ENCODE peak calls at places on chromosomes 12 and 14, in six cellular contexts. One of them, this sample, is unnamed.

GRCh38 chr12:23893611-23894010 is 55.9 kb downstream of the SOX5 start:
- DNase-seq in mesendoderm: no peak
- DNase-seq in trophoblast cell: peak
- DNase-seq in mesenchymal stem cell: no peak
- DNase-seq in neuronal stem cell: no peak
- DNase-seq in H1: no peak
- DNase-seq in this sample: no peak

GRCh38 chr12:1829306-1829900 is 9.0 kb downstream of the LRTM2 start:
- DNase-seq in mesendoderm: no peak
- DNase-seq in trophoblast cell: no peak
- DNase-seq in mesenchymal stem cell: no peak
- DNase-seq in neuronal stem cell: no peak
- DNase-seq in H1: no peak
- DNase-seq in this sample: no peak

GRCh38 chr14:21300892-21301291 is 21.0 kb downstream of the RPGRIP1 start:
- DNase-seq in mesendoderm: peak
- DNase-seq in trophoblast cell: no peak
- DNase-seq in mesenchymal stem cell: no peak
- DNase-seq in neuronal stem cell: peak
- DNase-seq in H1: peak
- DNase-seq in this sample: no peak

GRCh38 chr14:65153101-65153500 is 50.8 kb upstream of the MAX start:
- DNase-seq in mesendoderm: no peak
- DNase-seq in trophoblast cell: no peak
- DNase-seq in mesenchymal stem cell: no peak
- DNase-seq in neuronal stem cell: no peak
- DNase-seq in H1: no peak
- DNase-seq in this sample: no peak

GRCh38 chr12:3713483-3713882 is 39.4 kb downstream of the CRACR2A start:
- DNase-seq in mesendoderm: peak
- DNase-seq in trophoblast cell: no peak
- DNase-seq in mesenchymal stem cell: no peak
- DNase-seq in neuronal stem cell: no peak
- DNase-seq in H1: no peak
- DNase-seq in this sample: no peak

GRCh38 chr14:83342590-83342989 is 1808.9 kb upstream of the SEL1L start:
- DNase-seq in mesendoderm: no peak
- DNase-seq in trophoblast cell: no peak
- DNase-seq in mesenchymal stem cell: no peak
- DNase-seq in neuronal stem cell: no peak
- DNase-seq in H1: no peak
- DNase-seq in this sample: no peak

GRCh38 chr14:57526942-57527341 is 33.3 kb upstream of the CCDC198 start:
- DNase-seq in mesendoderm: peak
- DNase-seq in trophoblast cell: no peak
- DNase-seq in mesenchymal stem cell: no peak
- DNase-seq in neuronal stem cell: no peak
- DNase-seq in H1: peak
- DNase-seq in this sample: no peak

GRCh38 chr12:52223411-52224039 is 9.5 kb upstream of the KRT7 start:
- DNase-seq in mesendoderm: no peak
- DNase-seq in trophoblast cell: no peak
- DNase-seq in mesenchymal stem cell: no peak
- DNase-seq in neuronal stem cell: no peak
- DNase-seq in H1: no peak
- DNase-seq in this sample: peak

GRCh38 chr14:53152627-53152908 is 555 bp downstream of the DDHD1 start:
- DNase-seq in mesendoderm: no peak
- DNase-seq in trophoblast cell: no peak
- DNase-seq in mesenchymal stem cell: peak
- DNase-seq in neuronal stem cell: no peak
- DNase-seq in H1: no peak
- DNase-seq in this sample: no peak

GRCh38 chr14:73718742-73719251 is 4.6 kb upstream of the PNMA1 start:
- DNase-seq in mesendoderm: peak
- DNase-seq in trophoblast cell: no peak
- DNase-seq in mesenchymal stem cell: no peak
- DNase-seq in neuronal stem cell: peak
- DNase-seq in H1: no peak
- DNase-seq in this sample: no peak

GRCh38 chr12:120962487-120963054 is 15.8 kb upstream of the HNF1A start:
- DNase-seq in mesendoderm: no peak
- DNase-seq in trophoblast cell: no peak
- DNase-seq in mesenchymal stem cell: no peak
- DNase-seq in neuronal stem cell: no peak
- DNase-seq in H1: no peak
- DNase-seq in this sample: peak

GRCh38 chr14:38089123-38089522 is 118.6 kb upstream of the SSTR1 start:
- DNase-seq in mesendoderm: no peak
- DNase-seq in trophoblast cell: no peak
- DNase-seq in mesenchymal stem cell: no peak
- DNase-seq in neuronal stem cell: no peak
- DNase-seq in H1: no peak
- DNase-seq in this sample: no peak

GRCh38 chr12:49043856-49044258 is 16.7 kb downstream of the KMT2D start:
- DNase-seq in mesendoderm: peak
- DNase-seq in trophoblast cell: peak
- DNase-seq in mesenchymal stem cell: peak
- DNase-seq in neuronal stem cell: peak
- DNase-seq in H1: no peak
- DNase-seq in this sample: peak

GRCh38 chr12:124532331-124532750 is 35.1 kb downstream of the NCOR2 start:
- DNase-seq in mesendoderm: no peak
- DNase-seq in trophoblast cell: no peak
- DNase-seq in mesenchymal stem cell: peak
- DNase-seq in neuronal stem cell: no peak
- DNase-seq in H1: no peak
- DNase-seq in this sample: no peak

GRCh38 chr14:44453433-44454171 is 53.5 kb downstream of the FSCB start:
- DNase-seq in mesendoderm: no peak
- DNase-seq in trophoblast cell: no peak
- DNase-seq in mesenchymal stem cell: no peak
- DNase-seq in neuronal stem cell: no peak
- DNase-seq in H1: no peak
- DNase-seq in this sample: no peak

GRCh38 chr14:94768521-94769412 is 1.1 kb downstream of the GSC start:
- DNase-seq in mesendoderm: peak
- DNase-seq in trophoblast cell: no peak
- DNase-seq in mesenchymal stem cell: no peak
- DNase-seq in neuronal stem cell: no peak
- DNase-seq in H1: no peak
- DNase-seq in this sample: no peak

GRCh38 chr12:58915634-58916033 is 4.7 kb downstream of the LRIG3 start:
- DNase-seq in mesendoderm: no peak
- DNase-seq in trophoblast cell: no peak
- DNase-seq in mesenchymal stem cell: peak
- DNase-seq in neuronal stem cell: no peak
- DNase-seq in H1: no peak
- DNase-seq in this sample: peak

GRCh38 chr14:96582641-96582980 is 80.4 kb downstream of the PAPOLA start:
- DNase-seq in mesendoderm: no peak
- DNase-seq in trophoblast cell: no peak
- DNase-seq in mesenchymal stem cell: no peak
- DNase-seq in neuronal stem cell: no peak
- DNase-seq in H1: no peak
- DNase-seq in this sample: no peak

GRCh38 chr12:69623970-69624369 is 13.3 kb upstream of the LRRC10 start:
- DNase-seq in mesendoderm: no peak
- DNase-seq in trophoblast cell: no peak
- DNase-seq in mesenchymal stem cell: no peak
- DNase-seq in neuronal stem cell: no peak
- DNase-seq in H1: no peak
- DNase-seq in this sample: peak

GRCh38 chr14:94515856-94516255 is 6.6 kb upstream of the SERPINA12 start:
- DNase-seq in mesendoderm: no peak
- DNase-seq in trophoblast cell: no peak
- DNase-seq in mesenchymal stem cell: no peak
- DNase-seq in neuronal stem cell: no peak
- DNase-seq in H1: no peak
- DNase-seq in this sample: no peak

GRCh38 chr12:10068634-10069033 is 30.2 kb downstream of the CLEC1A start:
- DNase-seq in mesendoderm: no peak
- DNase-seq in trophoblast cell: peak
- DNase-seq in mesenchymal stem cell: no peak
- DNase-seq in neuronal stem cell: no peak
- DNase-seq in H1: no peak
- DNase-seq in this sample: no peak

GRCh38 chr14:72420749-72421452 is 473.0 kb downstream of the DPF3 start:
- DNase-seq in mesendoderm: peak
- DNase-seq in trophoblast cell: peak
- DNase-seq in mesenchymal stem cell: peak
- DNase-seq in neuronal stem cell: peak
- DNase-seq in H1: peak
- DNase-seq in this sample: peak

GRCh38 chr12:7374423-7375144 is 69.4 kb downstream of the CD163L1 start:
- DNase-seq in mesendoderm: peak
- DNase-seq in trophoblast cell: peak
- DNase-seq in mesenchymal stem cell: peak
- DNase-seq in neuronal stem cell: peak
- DNase-seq in H1: peak
- DNase-seq in this sample: peak

GRCh38 chr14:23881292-23881691 is 72.3 kb upstream of the DHRS4 start:
- DNase-seq in mesendoderm: no peak
- DNase-seq in trophoblast cell: no peak
- DNase-seq in mesenchymal stem cell: no peak
- DNase-seq in neuronal stem cell: no peak
- DNase-seq in H1: no peak
- DNase-seq in this sample: no peak

GRCh38 chr14:100239200-100239839 is 376 bp downstream of the YY1 start:
- DNase-seq in mesendoderm: no peak
- DNase-seq in trophoblast cell: peak
- DNase-seq in mesenchymal stem cell: no peak
- DNase-seq in neuronal stem cell: no peak
- DNase-seq in H1: no peak
- DNase-seq in this sample: no peak

GRCh38 chr12:11812558-11813421 is 163.3 kb downstream of the ETV6 start:
- DNase-seq in mesendoderm: peak
- DNase-seq in trophoblast cell: no peak
- DNase-seq in mesenchymal stem cell: peak
- DNase-seq in neuronal stem cell: peak
- DNase-seq in H1: no peak
- DNase-seq in this sample: peak

GRCh38 chr12:107704056-107704455 is 18.5 kb downstream of the PWP1 start:
- DNase-seq in mesendoderm: no peak
- DNase-seq in trophoblast cell: no peak
- DNase-seq in mesenchymal stem cell: no peak
- DNase-seq in neuronal stem cell: no peak
- DNase-seq in H1: no peak
- DNase-seq in this sample: peak

GRCh38 chr14:61701946-61702345 is 6.6 kb downstream of the HIF1A start:
- DNase-seq in mesendoderm: no peak
- DNase-seq in trophoblast cell: no peak
- DNase-seq in mesenchymal stem cell: no peak
- DNase-seq in neuronal stem cell: no peak
- DNase-seq in H1: no peak
- DNase-seq in this sample: no peak

GRCh38 chr14:61698216-61698980 is 3.1 kb downstream of the HIF1A start:
- DNase-seq in mesendoderm: no peak
- DNase-seq in trophoblast cell: no peak
- DNase-seq in mesenchymal stem cell: no peak
- DNase-seq in neuronal stem cell: no peak
- DNase-seq in H1: no peak
- DNase-seq in this sample: no peak

GRCh38 chr14:61699092-61699491 is 3.8 kb downstream of the HIF1A start:
- DNase-seq in mesendoderm: no peak
- DNase-seq in trophoblast cell: no peak
- DNase-seq in mesenchymal stem cell: no peak
- DNase-seq in neuronal stem cell: no peak
- DNase-seq in H1: no peak
- DNase-seq in this sample: no peak

GRCh38 chr14:61703342-61704129 is 8.2 kb downstream of the HIF1A start:
- DNase-seq in mesendoderm: no peak
- DNase-seq in trophoblast cell: no peak
- DNase-seq in mesenchymal stem cell: no peak
- DNase-seq in neuronal stem cell: no peak
- DNase-seq in H1: no peak
- DNase-seq in this sample: no peak

GRCh38 chr14:61700104-61700886 is 5.0 kb downstream of the HIF1A start:
- DNase-seq in mesendoderm: no peak
- DNase-seq in trophoblast cell: no peak
- DNase-seq in mesenchymal stem cell: no peak
- DNase-seq in neuronal stem cell: no peak
- DNase-seq in H1: no peak
- DNase-seq in this sample: no peak
- H3K4me3 ChIP-seq in mesendoderm: no peak
- H3K4me3 ChIP-seq in trophoblast cell: no peak
- H3K4me3 ChIP-seq in mesenchymal stem cell: no peak
- H3K4me3 ChIP-seq in neuronal stem cell: no peak
- H3K4me3 ChIP-seq in H1: no peak
- H3K4me3 ChIP-seq in this sample: peak

GRCh38 chr14:78259831-78260230 is 89.7 kb downstream of the NRXN3 start:
- DNase-seq in mesendoderm: peak
- DNase-seq in trophoblast cell: peak
- DNase-seq in mesenchymal stem cell: no peak
- DNase-seq in neuronal stem cell: no peak
- DNase-seq in H1: no peak
- DNase-seq in this sample: no peak
- H2BK120ac ChIP-seq in mesendoderm: no peak
- H2BK120ac ChIP-seq in trophoblast cell: no peak
- H2BK120ac ChIP-seq in mesenchymal stem cell: no peak
- H2BK120ac ChIP-seq in neuronal stem cell: no peak
- H2BK120ac ChIP-seq in H1: no peak
- H2BK120ac ChIP-seq in this sample: no peak

GRCh38 chr14:91387996-91388395 is 29.6 kb downstream of the CCDC88C start:
- DNase-seq in mesendoderm: no peak
- DNase-seq in trophoblast cell: no peak
- DNase-seq in mesenchymal stem cell: no peak
- DNase-seq in neuronal stem cell: no peak
- DNase-seq in H1: no peak
- DNase-seq in this sample: no peak
- H3K4me3 ChIP-seq in mesendoderm: no peak
- H3K4me3 ChIP-seq in trophoblast cell: no peak
- H3K4me3 ChIP-seq in mesenchymal stem cell: no peak
- H3K4me3 ChIP-seq in neuronal stem cell: no peak
- H3K4me3 ChIP-seq in H1: no peak
- H3K4me3 ChIP-seq in this sample: no peak

GRCh38 chr14:77026166-77026929 is 2.2 kb downstream of the IRF2BPL start:
- DNase-seq in mesendoderm: peak
- DNase-seq in trophoblast cell: peak
- DNase-seq in mesenchymal stem cell: peak
- DNase-seq in neuronal stem cell: peak
- DNase-seq in H1: no peak
- DNase-seq in this sample: peak

GRCh38 chr14:77026930-77027537 is 1.5 kb downstream of the IRF2BPL start:
- DNase-seq in mesendoderm: peak
- DNase-seq in trophoblast cell: peak
- DNase-seq in mesenchymal stem cell: peak
- DNase-seq in neuronal stem cell: peak
- DNase-seq in H1: no peak
- DNase-seq in this sample: peak

GRCh38 chr14:77025744-77026165 is 2.8 kb downstream of the IRF2BPL start:
- DNase-seq in mesendoderm: no peak
- DNase-seq in trophoblast cell: peak
- DNase-seq in mesenchymal stem cell: no peak
- DNase-seq in neuronal stem cell: no peak
- DNase-seq in H1: no peak
- DNase-seq in this sample: no peak

GRCh38 chr14:77027538-77028383 is 747 bp downstream of the IRF2BPL start:
- DNase-seq in mesendoderm: peak
- DNase-seq in trophoblast cell: peak
- DNase-seq in mesenchymal stem cell: peak
- DNase-seq in neuronal stem cell: peak
- DNase-seq in H1: no peak
- DNase-seq in this sample: peak

GRCh38 chr14:77028384-77029246 is at the start of gene IRF2BPL:
- DNase-seq in mesendoderm: peak
- DNase-seq in trophoblast cell: peak
- DNase-seq in mesenchymal stem cell: peak
- DNase-seq in neuronal stem cell: peak
- DNase-seq in H1: no peak
- DNase-seq in this sample: peak
- H2BK120ac ChIP-seq in mesendoderm: peak
- H2BK120ac ChIP-seq in trophoblast cell: peak
- H2BK120ac ChIP-seq in mesenchymal stem cell: peak
- H2BK120ac ChIP-seq in neuronal stem cell: peak
- H2BK120ac ChIP-seq in H1: peak
- H2BK120ac ChIP-seq in this sample: peak

This sample was measured in IMR-90.